ENCODE peak calls at places on chromosomes 12 and 14, in five cellular contexts. P, K, T, U and V are unnamed samples.

GRCh38 chr14:75482366-75482765 is 39.9 kb upstream of the BATF start:
- DNase-seq in P (no peak), K (no peak), T (peak), U (no peak), V (no peak)

GRCh38 chr12:15534870-15535269 is 212.6 kb downstream of the PTPRO start:
- DNase-seq in P (no peak), K (no peak), T (peak), U (no peak), V (no peak)

GRCh38 chr12:78146365-78146772 is 315.7 kb downstream of the NAV3 start:
- DNase-seq in P (no peak), K (peak), T (no peak), U (no peak), V (no peak)

GRCh38 chr12:68245071-68246021 is 8.1 kb downstream of the IL22 start:
- DNase-seq in P (no peak), K (no peak), T (no peak), U (no peak), V (peak)

GRCh38 chr12:15772405-15773018 is 16.7 kb downstream of the EPS8 start:
- DNase-seq in P (peak), K (no peak), T (no peak), U (no peak), V (no peak)

GRCh38 chr14:58353516-58354299 is 42.0 kb upstream of the TOMM20L start:
- DNase-seq in P (no peak), K (no peak), T (no peak), U (no peak), V (no peak)

GRCh38 chr14:94225460-94225989 is 51.4 kb downstream of the PPP4R4 start:
- DNase-seq in P (no peak), K (no peak), T (no peak), U (no peak), V (no peak)

GRCh38 chr14:92323031-92323915 is at the start of gene SLC24A4:
- DNase-seq in P (no peak), K (no peak), T (no peak), U (no peak), V (no peak)

GRCh38 chr12:112190626-112191025 is 65.3 kb downstream of the TRAFD1 start:
- DNase-seq in P (peak), K (no peak), T (no peak), U (peak), V (peak)

GRCh38 chr12:14257303-14257733 is 108.2 kb upstream of the ATF7IP start:
- DNase-seq in P (no peak), K (no peak), T (no peak), U (no peak), V (no peak)

GRCh38 chr14:88005978-88006851 is 1.3 kb downstream of the GPR65 start:
- DNase-seq in P (no peak), K (no peak), T (peak), U (no peak), V (no peak)

DNA sequence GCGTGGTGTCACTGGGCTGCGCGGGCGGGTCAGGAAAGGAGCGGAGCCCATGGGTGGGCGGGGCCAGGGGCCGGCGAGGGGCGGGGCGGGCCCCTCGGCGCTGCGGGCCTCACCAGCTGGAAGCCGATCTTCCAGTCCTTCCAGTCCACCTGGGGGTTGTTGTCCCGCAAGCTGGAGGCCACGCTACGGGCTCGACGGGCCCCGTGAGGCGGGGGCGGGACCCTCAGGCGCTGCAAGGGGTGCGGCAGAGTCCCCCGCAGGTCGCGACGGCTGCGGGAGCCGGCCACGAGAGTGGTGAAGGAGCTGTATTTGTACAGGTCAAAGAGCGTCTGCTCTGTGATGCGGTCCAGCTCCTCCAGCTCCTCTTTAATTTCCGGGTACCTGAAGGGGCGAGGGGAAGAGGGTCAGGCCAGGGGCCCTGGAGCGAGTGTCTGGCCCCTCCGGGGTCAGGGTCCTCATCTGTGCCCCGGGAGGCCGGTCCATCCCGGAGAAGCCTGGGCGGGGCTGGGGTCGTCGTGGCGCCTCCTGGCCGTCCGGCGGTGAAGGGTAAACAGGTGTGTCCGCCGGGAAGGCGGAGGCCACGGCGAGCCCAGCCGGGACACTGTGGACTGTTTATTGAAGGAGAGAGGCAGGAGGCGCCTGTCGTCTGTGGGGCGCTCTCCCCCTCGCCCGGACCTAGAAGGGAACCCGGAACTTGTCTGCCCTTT is 11.9 kb downstream of the SCNN1A start:
- DNase-seq in P (peak), K (no peak), T (peak), U (peak), V (peak)
- TF ChIP-seq POLR2A in P (peak), K (peak), T (peak), U (peak), V (peak)

GRCh38 chr12:105468464-105468863 is 138.0 kb downstream of the C12orf75 start:
- DNase-seq in P (no peak), K (no peak), T (no peak), U (no peak), V (no peak)
- TF ChIP-seq CTCF in P (no peak), K (no peak), T (no peak), U (no peak), V (no peak)

DNA sequence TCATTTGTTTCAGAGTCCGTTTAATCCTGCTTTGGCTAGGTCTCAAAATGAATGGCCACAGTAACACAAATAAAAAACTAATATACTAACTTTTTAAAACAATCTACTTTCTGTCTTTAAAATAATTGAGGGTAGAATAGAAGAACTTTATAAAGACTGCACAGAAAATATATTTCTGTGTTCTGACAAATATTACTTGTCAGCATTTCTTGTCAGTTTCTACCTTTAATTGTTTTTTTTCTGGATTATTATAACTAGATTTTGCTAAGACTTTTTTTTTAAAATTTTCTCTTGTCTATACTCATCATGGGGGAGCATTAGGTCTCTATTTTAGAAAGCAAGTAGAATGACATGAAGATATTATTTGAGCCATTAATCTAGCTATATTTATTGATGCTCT is 86.2 kb downstream of the RAD52 start:
- DNase-seq in P (no peak), K (no peak), T (no peak), U (no peak), V (no peak)
- TF ChIP-seq POLR2A in P (no peak), K (no peak), T (no peak), U (no peak), V (no peak)

GRCh38 chr14:56552615-56553014 is 27.0 kb upstream of the TMEM260 start:
- DNase-seq in P (no peak), K (no peak), T (no peak), U (no peak), V (no peak)
- TF ChIP-seq CTCF in P (no peak), K (no peak), T (no peak), U (no peak), V (no peak)

GRCh38 chr14:52829527-52829926 is 38.1 kb upstream of the GNPNAT1 start:
- DNase-seq in P (no peak), K (no peak), T (no peak), U (no peak), V (peak)
- TF ChIP-seq POLR2A in P (no peak), K (no peak), T (no peak), U (no peak), V (no peak)

GRCh38 chr14:42535397-42535796 is 928.7 kb downstream of the LRFN5 start:
- DNase-seq in P (no peak), K (no peak), T (no peak), U (no peak), V (no peak)
- TF ChIP-seq CTCF in P (no peak), K (no peak), T (no peak), U (no peak), V (no peak)

GRCh38 chr12:56163533-56164344 is 5.6 kb downstream of the MYL6 start:
- DNase-seq in P (no peak), K (no peak), T (no peak), U (no peak), V (no peak)

GRCh38 chr12:56161677-56162351 is 3.7 kb downstream of the MYL6 start:
- DNase-seq in P (no peak), K (no peak), T (no peak), U (no peak), V (no peak)

GRCh38 chr12:56164345-56164729 is 6.2 kb downstream of the MYL6 start:
- DNase-seq in P (no peak), K (no peak), T (no peak), U (no peak), V (peak)

GRCh38 chr12:56160894-56161667 is 2.9 kb downstream of the MYL6 start:
- DNase-seq in P (no peak), K (no peak), T (no peak), U (no peak), V (no peak)

DNA sequence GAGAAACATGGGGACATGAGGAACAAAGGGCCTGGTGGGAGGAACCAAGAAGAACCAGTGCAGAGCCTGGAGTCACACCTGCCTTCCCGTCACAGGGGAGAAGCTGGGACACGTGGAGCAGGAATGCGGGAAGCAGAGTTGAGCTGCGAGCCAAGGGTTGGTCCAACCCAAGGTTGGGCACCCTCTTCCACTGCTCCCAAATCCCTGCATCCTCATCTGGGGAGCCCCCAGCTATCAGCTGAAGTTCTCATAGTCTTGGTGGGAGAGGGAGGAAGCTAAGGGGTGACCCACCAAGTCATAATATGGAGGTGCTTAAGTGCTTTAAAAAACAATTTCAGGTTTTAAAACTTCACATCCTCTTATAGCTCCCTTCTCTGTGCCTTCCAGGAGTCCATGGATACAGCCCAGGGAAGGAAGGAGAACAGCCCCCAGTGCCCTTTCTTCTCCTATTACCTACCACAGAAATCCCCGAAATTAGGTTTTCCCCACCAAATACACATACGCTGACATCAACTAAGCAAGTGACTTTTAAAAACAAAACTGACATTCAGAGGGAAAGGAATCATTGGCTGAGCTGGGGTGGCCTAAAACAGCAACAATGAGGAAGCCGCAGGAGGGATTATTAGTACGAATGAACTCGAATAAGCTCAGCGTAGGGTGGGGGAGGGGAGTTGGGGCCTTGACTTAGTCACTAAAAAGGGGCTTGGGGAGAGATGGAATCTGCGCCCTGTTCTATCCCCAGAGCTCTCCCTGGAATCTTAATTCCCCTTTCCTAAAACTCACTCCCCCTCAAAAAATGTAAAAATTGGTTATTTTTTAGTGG is 4.5 kb downstream of the MYL6 start:
- DNase-seq in P (no peak), K (no peak), T (no peak), U (no peak), V (no peak)
- TF ChIP-seq POLR2A in P (no peak), K (no peak), T (no peak), U (no peak), V (no peak)

GRCh38 chr12:8499616-8500015 is 13.7 kb upstream of the CLEC4D start:
- DNase-seq in P (no peak), K (no peak), T (no peak), U (no peak), V (no peak)
- TF ChIP-seq CTCF in P (no peak), K (no peak), T (no peak), U (no peak), V (no peak)

GRCh38 chr12:94767971-94768370 is 117.6 kb upstream of the TMCC3 start:
- DNase-seq in P (no peak), K (no peak), T (no peak), U (no peak), V (no peak)

GRCh38 chr12:94770397-94770759 is 120.0 kb upstream of the TMCC3 start:
- DNase-seq in P (no peak), K (no peak), T (no peak), U (no peak), V (peak)

GRCh38 chr12:94769746-94770396 is 119.5 kb upstream of the TMCC3 start:
- DNase-seq in P (no peak), K (no peak), T (no peak), U (no peak), V (no peak)

GRCh38 chr12:94768398-94769039 is 118.2 kb upstream of the TMCC3 start:
- DNase-seq in P (no peak), K (no peak), T (no peak), U (no peak), V (peak)

DNA sequence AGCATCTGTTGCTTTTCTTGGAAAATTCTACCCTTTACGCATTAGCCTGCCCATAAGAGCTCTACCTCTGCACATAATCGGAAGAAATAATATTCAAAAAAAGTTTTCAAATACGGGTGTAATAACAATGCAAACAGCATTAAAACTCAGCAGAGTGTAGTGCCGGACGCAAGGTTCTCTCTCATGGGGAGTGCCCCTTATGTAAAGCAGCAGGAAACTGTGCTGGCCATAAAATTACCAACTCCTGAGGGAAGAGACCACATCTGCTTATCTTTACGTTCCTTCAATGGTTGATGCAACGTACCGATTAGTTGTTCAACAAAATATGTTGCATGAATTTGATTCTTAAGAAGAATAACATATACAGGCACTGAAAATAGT is 118.7 kb upstream of the TMCC3 start:
- DNase-seq in P (no peak), K (no peak), T (no peak), U (no peak), V (no peak)
- TF ChIP-seq POLR2A in P (no peak), K (no peak), T (no peak), U (no peak), V (no peak)